ENCODE peak calls at places on chromosomes 1 and 21, in six cellular contexts. Y, U, F, I, B and V are unnamed samples.

GRCh38 chr1:6454856-6455751 is 10.9 kb downstream of the TNFRSF25 start:
- DNase-seq in Y (no peak), U (no peak), F (no peak), I (no peak), B (no peak), V (peak)

GRCh38 chr21:37039434-37040075 is 33.1 kb downstream of the RIPPLY3 start:
- DNase-seq in Y (no peak), U (no peak), F (no peak), I (no peak), B (no peak), V (no peak)

GRCh38 chr1:243731301-243731891 is 118.6 kb downstream of the AKT3 start:
- DNase-seq in Y (peak), U (peak), F (no peak), I (no peak), B (peak), V (no peak)

GRCh38 chr1:154557248-154557938 is 1.1 kb downstream of the UBE2Q1 start:
- DNase-seq in Y (no peak), U (no peak), F (no peak), I (no peak), B (no peak), V (no peak)

GRCh38 chr1:179298952-179299351 is 5.4 kb downstream of the SOAT1 start:
- DNase-seq in Y (no peak), U (no peak), F (no peak), I (peak), B (no peak), V (no peak)

GRCh38 chr1:8157765-8158164 is 131.7 kb upstream of the ERRFI1 start:
- DNase-seq in Y (no peak), U (no peak), F (no peak), I (no peak), B (no peak), V (no peak)

GRCh38 chr1:220670365-220670764 is 19.8 kb upstream of the C1orf115 start:
- DNase-seq in Y (no peak), U (no peak), F (no peak), I (no peak), B (no peak), V (no peak)

GRCh38 chr1:35725591-35725990 is 6.9 kb upstream of the C1orf216 start:
- DNase-seq in Y (peak), U (peak), F (peak), I (no peak), B (no peak), V (no peak)

GRCh38 chr1:52368383-52369172 is 2.6 kb upstream of the CC2D1B start:
- DNase-seq in Y (peak), U (peak), F (peak), I (peak), B (peak), V (peak)

GRCh38 chr1:25204797-25205441 is 27.4 kb downstream of the SYF2 start:
- DNase-seq in Y (no peak), U (peak), F (no peak), I (no peak), B (peak), V (peak)

GRCh38 chr1:151399890-151400235 is 490 bp downstream of the PSMB4 start:
- DNase-seq in Y (no peak), U (no peak), F (no peak), I (no peak), B (peak), V (peak)

GRCh38 chr1:25484096-25484495 is 53.4 kb downstream of the MACO1 start:
- DNase-seq in Y (no peak), U (no peak), F (no peak), I (no peak), B (no peak), V (no peak)

GRCh38 chr21:31888936-31889371 is 16.1 kb downstream of the HUNK start:
- DNase-seq in Y (no peak), U (no peak), F (no peak), I (no peak), B (no peak), V (no peak)

GRCh38 chr1:53316058-53316741 is 11.7 kb downstream of the LRP8 start:
- DNase-seq in Y (no peak), U (no peak), F (peak), I (no peak), B (no peak), V (no peak)

GRCh38 chr1:170676628-170677027 is 12.7 kb downstream of the PRRX1 start:
- DNase-seq in Y (no peak), U (no peak), F (no peak), I (no peak), B (no peak), V (peak)

GRCh38 chr1:234926252-234926573 is 202.4 kb downstream of the TOMM20 start:
- DNase-seq in Y (no peak), U (no peak), F (no peak), I (no peak), B (peak), V (no peak)

GRCh38 chr1:172638885-172639831 is 19.7 kb upstream of the FASLG start:
- DNase-seq in Y (no peak), U (no peak), F (no peak), I (peak), B (no peak), V (no peak)